ENCODE peak calls at places on chromosome 1, in six cellular contexts. A, S, K, E, D and O are unnamed samples.

GRCh38 chr1:178055093-178055492 is 38.8 kb upstream of the RASAL2 start:
- ATAC-seq in A (peak), S (peak), K (peak), E (no peak), D (peak), O (no peak)

GRCh38 chr1:116971481-116971880 is 30.1 kb upstream of the CD101 start:
- ATAC-seq in A (no peak), S (peak), K (no peak), E (no peak), D (no peak), O (no peak)

GRCh38 chr1:39003787-39004186 is 12.7 kb downstream of the AKIRIN1 start:
- ATAC-seq in A (no peak), S (no peak), K (no peak), E (no peak), D (no peak), O (no peak)

GRCh38 chr1:62082456-62083363 is 111.9 kb upstream of the L1TD1 start:
- ATAC-seq in A (peak), S (peak), K (peak), E (peak), D (peak), O (peak)

GRCh38 chr1:78622548-78622947 is 2.3 kb downstream of the IFI44L start:
- ATAC-seq in A (no peak), S (no peak), K (no peak), E (no peak), D (no peak), O (no peak)

GRCh38 chr1:156104861-156105546 is 9.5 kb upstream of the LMNA start:
- ATAC-seq in A (no peak), S (no peak), K (no peak), E (no peak), D (peak), O (peak)

GRCh38 chr1:43545686-43546387 is 15.2 kb downstream of the PTPRF start:
- ATAC-seq in A (no peak), S (no peak), K (peak), E (no peak), D (peak), O (peak)

GRCh38 chr1:26797627-26798026 is 9.9 kb downstream of the PIGV start:
- ATAC-seq in A (no peak), S (no peak), K (no peak), E (no peak), D (no peak), O (no peak)